ENCODE peak calls at places on chromosomes 13 and 19, in eight cellular contexts. P is neural crest cell, J is PC-9, E is DND-41, W is cardiac muscle cell, F is epithelial cell of proximal tubule, K is GM20000, T is heart left ventricle. B is an unnamed sample.

GRCh38 chr19:38769635-38770211 is 3.6 kb downstream of the LGALS7 start:
- DNase-seq in T (peak), W (peak), P (peak), K (peak), E (no peak), J (no peak), F (no peak), B (peak)

GRCh38 chr13:44815507-44816074 is 173.7 kb downstream of the NUFIP1 start:
- DNase-seq in W (peak), T (no peak), F (peak), E (no peak), P (no peak), K (peak), J (peak), B (peak)

GRCh38 chr13:40228981-40229380 is 437.5 kb downstream of the FOXO1 start:
- DNase-seq in J (no peak), P (no peak), E (no peak), K (no peak), W (no peak), T (no peak), F (no peak), B (no peak)

GRCh38 chr13:92842145-92842544 is 384.5 kb upstream of the GPC6 start:
- DNase-seq in K (no peak), T (no peak), F (peak), J (no peak), W (no peak), P (no peak), E (no peak), B (no peak)

GRCh38 chr19:14167013-14167593 is 30.7 kb upstream of the ASF1B start:
- DNase-seq in E (no peak), F (no peak), P (no peak), T (no peak), W (no peak), J (no peak), K (no peak), B (no peak)

GRCh38 chr19:1227655-1228054 is 10.2 kb downstream of the CBARP start:
- DNase-seq in T (no peak), K (no peak), W (no peak), E (no peak), J (no peak), F (no peak), P (no peak), B (no peak)

GRCh38 chr13:74629985-74630384 is 495.8 kb upstream of the KLF12 start:
- DNase-seq in E (no peak), F (no peak), W (no peak), T (no peak), J (no peak), P (no peak), K (no peak), B (no peak)

GRCh38 chr19:39412867-39413268 is 399 bp downstream of the PLEKHG2 start:
- DNase-seq in F (no peak), K (no peak), T (no peak), P (no peak), W (no peak), J (peak), E (no peak), B (no peak)

GRCh38 chr13:95403349-95404140 is 102.3 kb upstream of the ABCC4 start:
- DNase-seq in W (peak), F (no peak), E (no peak), P (peak), J (no peak), T (no peak), K (no peak), B (no peak)

GRCh38 chr13:112744306-112745021 is 54.6 kb downstream of the ATP11A start:
- DNase-seq in E (no peak), J (no peak), T (no peak), F (no peak), W (peak), P (no peak), K (no peak), B (no peak)

GRCh38 chr19:29593869-29594268 is 12.2 kb upstream of the POP4 start:
- DNase-seq in P (no peak), J (no peak), E (no peak), F (no peak), K (no peak), W (no peak), T (no peak), B (no peak)

GRCh38 chr19:15680923-15681322 is 8.0 kb downstream of the CYP4F12 start:
- DNase-seq in K (no peak), J (no peak), F (no peak), T (no peak), W (no peak), P (no peak), E (no peak), B (no peak)

GRCh38 chr13:31328549-31329229 is 128.9 kb downstream of the B3GLCT start:
- DNase-seq in E (no peak), P (no peak), F (no peak), K (no peak), J (no peak), W (no peak), T (no peak), B (no peak)

GRCh38 chr19:5706876-5707573 is 12.9 kb downstream of the LONP1 start:
- DNase-seq in J (no peak), W (no peak), F (no peak), T (no peak), E (no peak), P (no peak), K (peak), B (no peak)

GRCh38 chr13:75961911-75962310 is 325.8 kb downstream of the LMO7 start:
- DNase-seq in K (no peak), T (no peak), W (no peak), J (no peak), F (no peak), P (no peak), E (no peak), B (no peak)

GRCh38 chr19:18329035-18329376 is 6.1 kb upstream of the LSM4 start:
- DNase-seq in W (no peak), K (no peak), F (no peak), T (no peak), J (no peak), E (no peak), P (no peak), B (no peak)

GRCh38 chr13:26011996-26012688 is 39.7 kb downstream of the SHISA2 start:
- DNase-seq in F (no peak), E (no peak), K (no peak), P (no peak), J (no peak), W (no peak), T (no peak), B (peak)

GRCh38 chr13:101695870-101696516 is 243.5 kb downstream of the ITGBL1 start:
- DNase-seq in J (no peak), P (no peak), W (no peak), T (no peak), E (no peak), F (no peak), K (no peak), B (no peak)

GRCh38 chr19:18940791-18941627 is at the start of gene HOMER3:
- DNase-seq in E (peak), W (peak), K (peak), J (no peak), F (no peak), P (peak), T (peak), B (peak)

GRCh38 chr19:16153582-16154336 is 10.3 kb downstream of the HSH2D start:
- DNase-seq in P (no peak), E (peak), W (no peak), T (no peak), K (no peak), J (peak), F (no peak), B (peak)

GRCh38 chr13:52599037-52599852 is 43.0 kb upstream of the HNRNPA1L2 start:
- DNase-seq in T (peak), J (no peak), F (no peak), P (no peak), E (no peak), W (no peak), K (no peak), B (no peak)

GRCh38 chr19:38700350-38700932 is 43.8 kb downstream of the CAPN12 start:
- DNase-seq in P (no peak), E (no peak), F (no peak), K (no peak), T (no peak), J (no peak), W (no peak), B (no peak)

GRCh38 chr19:49085020-49085867 is at the start of gene SNRNP70:
- DNase-seq in K (peak), F (peak), T (peak), E (peak), J (peak), P (peak), W (peak), B (peak)

GRCh38 chr19:18099623-18099995 is 2.0 kb downstream of the MAST3 start:
- DNase-seq in E (no peak), F (no peak), T (no peak), J (peak), P (no peak), K (no peak), W (no peak), B (no peak)

GRCh38 chr13:102291587-102292218 is 110.1 kb downstream of the FGF14 start:
- DNase-seq in J (no peak), E (no peak), F (no peak), P (no peak), K (no peak), W (no peak), T (no peak), B (no peak)

GRCh38 chr13:48302920-48303330 is 626 bp upstream of the RB1 start:
- DNase-seq in T (no peak), P (no peak), E (no peak), J (no peak), W (no peak), K (peak), F (peak), B (no peak)

GRCh38 chr19:57058871-57059270 is 60.9 kb upstream of the USP29 start:
- DNase-seq in F (no peak), J (no peak), K (no peak), T (no peak), E (no peak), W (no peak), P (no peak), B (no peak)

GRCh38 chr13:44232729-44233128 is 140.9 kb upstream of the SERP2 start:
- DNase-seq in J (no peak), P (no peak), W (no peak), K (no peak), T (no peak), E (no peak), F (no peak), B (no peak)

GRCh38 chr19:422213-422916 is 13.4 kb upstream of the C2CD4C start:
- DNase-seq in P (no peak), K (no peak), W (no peak), T (no peak), E (no peak), J (no peak), F (no peak), B (no peak)

DNA sequence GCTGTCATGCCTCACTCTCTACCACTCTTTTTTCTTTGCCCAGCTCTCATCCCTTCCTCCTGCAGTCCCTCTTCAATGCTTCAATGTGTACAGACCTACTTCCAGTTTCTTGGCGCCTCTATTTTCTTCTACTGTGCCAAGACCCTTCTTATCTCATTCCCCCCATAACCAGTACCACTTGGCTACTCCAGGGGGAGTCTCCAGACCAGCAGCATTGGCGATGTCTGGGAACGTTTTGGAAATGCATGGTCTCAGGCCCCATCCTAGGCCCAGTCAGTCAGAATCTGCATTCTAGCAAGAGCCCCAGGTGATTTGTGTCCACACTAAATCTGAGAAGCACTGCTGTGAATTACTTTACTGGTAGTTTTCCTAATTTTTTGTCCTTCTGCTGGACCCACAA is 198.2 kb downstream of the SLC7A1 start:
- DNase-seq in E (no peak), J (no peak), T (no peak), P (no peak), W (no peak), F (no peak), K (no peak), B (no peak)
- TF ChIP-seq CTCF in E (no peak), J (no peak), T (no peak), P (no peak), W (no peak), F (no peak), K (no peak), B (no peak)

GRCh38 chr13:71674776-71675352 is 192.1 kb downstream of the DACH1 start:
- DNase-seq in J (no peak), T (no peak), E (no peak), P (no peak), K (no peak), W (no peak), F (no peak), B (no peak)
- TF ChIP-seq CTCF in J (peak), T (no peak), E (peak), P (no peak), K (no peak), W (no peak), F (peak), B (no peak)

GRCh38 chr13:29713841-29714240 is 118.4 kb upstream of the SLC7A1 start:
- DNase-seq in F (no peak), K (no peak), E (no peak), P (no peak), W (no peak), J (no peak), T (no peak), B (peak)
- TF ChIP-seq CTCF in F (peak), K (peak), E (peak), P (peak), W (peak), J (peak), T (peak), B (peak)

DNA sequence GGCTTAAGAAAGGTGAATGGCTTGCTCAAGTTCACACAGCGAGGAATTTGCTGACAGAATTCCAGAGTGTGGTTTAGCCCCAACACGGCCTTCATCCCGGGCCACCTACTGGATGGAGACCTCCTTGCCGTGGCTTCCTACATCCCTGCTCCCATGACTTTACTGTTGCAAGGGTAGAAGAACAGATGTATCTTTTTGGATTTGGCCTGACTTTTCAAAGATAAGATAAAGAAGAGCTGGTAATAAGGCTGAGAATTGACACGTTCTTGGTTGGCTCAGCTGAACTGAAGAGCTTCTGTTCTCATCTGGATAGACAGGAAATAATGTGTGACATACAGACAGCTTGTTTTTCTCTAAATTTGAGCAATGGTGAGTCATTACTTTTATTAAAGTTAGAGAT is 113.1 kb downstream of the KLF5 start:
- DNase-seq in J (no peak), P (no peak), E (no peak), W (peak), T (no peak), K (no peak), F (no peak), B (no peak)
- TF ChIP-seq CTCF in J (no peak), P (no peak), E (no peak), W (peak), T (no peak), K (no peak), F (peak), B (no peak)

GRCh38 chr19:9834302-9834725 is 804 bp upstream of the PIN1 start:
- DNase-seq in K (no peak), J (no peak), F (no peak), T (no peak), P (no peak), E (no peak), W (no peak), B (no peak)
- TF ChIP-seq CTCF in K (no peak), J (no peak), F (no peak), T (no peak), P (no peak), E (no peak), W (no peak), B (no peak)

GRCh38 chr13:84844473-84844872 is 954.7 kb downstream of the SLITRK6 start:
- DNase-seq in T (no peak), P (no peak), K (no peak), J (no peak), W (peak), F (no peak), E (no peak), B (no peak)
- TF ChIP-seq CTCF in T (peak), P (peak), K (no peak), J (peak), W (no peak), F (peak), E (peak), B (no peak)

GRCh38 chr19:50994129-50994528 is 7.3 kb downstream of the KLK8 start:
- DNase-seq in W (no peak), J (peak), E (peak), K (no peak), T (no peak), P (no peak), F (no peak), B (peak)
- TF ChIP-seq CTCF in W (no peak), J (no peak), E (no peak), K (no peak), T (no peak), P (no peak), F (no peak), B (no peak)

GRCh38 chr13:21067794-21068193 is 6.4 kb upstream of the LATS2 start:
- DNase-seq in E (no peak), W (no peak), T (no peak), K (no peak), P (no peak), J (no peak), F (no peak), B (no peak)

GRCh38 chr13:21071894-21072293 is 10.5 kb upstream of the LATS2 start:
- DNase-seq in W (no peak), E (no peak), F (no peak), K (no peak), J (no peak), P (no peak), T (no peak), B (no peak)

GRCh38 chr13:21071015-21071414 is 9.6 kb upstream of the LATS2 start:
- DNase-seq in J (peak), P (no peak), K (no peak), W (no peak), F (no peak), T (no peak), E (no peak), B (no peak)

GRCh38 chr13:21066946-21067345 is 5.6 kb upstream of the LATS2 start:
- DNase-seq in T (no peak), P (no peak), E (no peak), J (no peak), F (no peak), K (no peak), W (no peak), B (no peak)

GRCh38 chr13:21069561-21070004 is 8.2 kb upstream of the LATS2 start:
- DNase-seq in J (peak), P (no peak), K (no peak), F (peak), T (no peak), W (no peak), E (no peak), B (no peak)
- TF ChIP-seq CTCF in J (no peak), P (no peak), K (no peak), F (no peak), T (no peak), W (no peak), E (no peak), B (no peak)